ENCODE peak calls at places on chromosomes 13 and 19, in five cellular contexts. One of them, this sample, is unnamed.

GRCh38 chr13:20964904-20965303 is 62.4 kb upstream of the XPO4 start:
- DNase-seq in H1: no peak
- DNase-seq in HepG2: no peak
- DNase-seq in HCT116: no peak
- DNase-seq in GM12878: no peak
- DNase-seq in this sample: no peak

GRCh38 chr13:40432018-40432978 is 234.1 kb downstream of the FOXO1 start:
- DNase-seq in GM12878: peak
- DNase-seq in H1: no peak
- DNase-seq in HCT116: no peak
- DNase-seq in HepG2: no peak
- DNase-seq in this sample: no peak

GRCh38 chr13:26985285-26985878 is 186.2 kb downstream of the USP12 start:
- DNase-seq in HCT116: peak
- DNase-seq in H1: peak
- DNase-seq in GM12878: peak
- DNase-seq in HepG2: peak
- DNase-seq in this sample: peak

GRCh38 chr13:43441916-43442315 is 344.9 kb downstream of the ENOX1 start:
- DNase-seq in HCT116: no peak
- DNase-seq in HepG2: no peak
- DNase-seq in GM12878: no peak
- DNase-seq in H1: no peak
- DNase-seq in this sample: no peak

GRCh38 chr19:43532571-43532961 is 422 bp upstream of the ZNF575 start:
- DNase-seq in H1: no peak
- DNase-seq in HepG2: no peak
- DNase-seq in HCT116: peak
- DNase-seq in GM12878: no peak
- DNase-seq in this sample: no peak

GRCh38 chr19:3809881-3810707 is 23.9 kb upstream of the MATK start:
- DNase-seq in HCT116: no peak
- DNase-seq in GM12878: no peak
- DNase-seq in HepG2: no peak
- DNase-seq in H1: no peak
- DNase-seq in this sample: no peak

GRCh38 chr19:19372656-19373416 is 32.6 kb upstream of the GATAD2A start:
- DNase-seq in HepG2: peak
- DNase-seq in H1: no peak
- DNase-seq in HCT116: peak
- DNase-seq in GM12878: no peak
- DNase-seq in this sample: no peak

GRCh38 chr19:912181-913079 is 589 bp downstream of the R3HDM4 start:
- DNase-seq in HepG2: no peak
- DNase-seq in H1: no peak
- DNase-seq in HCT116: no peak
- DNase-seq in GM12878: no peak
- DNase-seq in this sample: no peak

GRCh38 chr19:39218230-39219007 is 14.4 kb upstream of the SYCN start:
- DNase-seq in HepG2: no peak
- DNase-seq in HCT116: no peak
- DNase-seq in GM12878: no peak
- DNase-seq in H1: no peak
- DNase-seq in this sample: no peak

GRCh38 chr19:45637890-45638667 is 1.1 kb downstream of the EML2 start:
- DNase-seq in HCT116: no peak
- DNase-seq in HepG2: no peak
- DNase-seq in H1: no peak
- DNase-seq in GM12878: no peak
- DNase-seq in this sample: no peak

GRCh38 chr19:45640849-45641273 is 1.7 kb upstream of the EML2 start:
- DNase-seq in HCT116: peak
- DNase-seq in HepG2: peak
- DNase-seq in H1: peak
- DNase-seq in GM12878: no peak
- DNase-seq in this sample: no peak

GRCh38 chr19:45636902-45637301 is 2.3 kb downstream of the EML2 start:
- DNase-seq in H1: no peak
- DNase-seq in HepG2: no peak
- DNase-seq in HCT116: no peak
- DNase-seq in GM12878: no peak
- DNase-seq in this sample: no peak

GRCh38 chr19:45641274-45642105 is 2.3 kb upstream of the EML2 start:
- DNase-seq in HepG2: peak
- DNase-seq in HCT116: peak
- DNase-seq in H1: peak
- DNase-seq in GM12878: peak
- DNase-seq in this sample: no peak

DNA sequence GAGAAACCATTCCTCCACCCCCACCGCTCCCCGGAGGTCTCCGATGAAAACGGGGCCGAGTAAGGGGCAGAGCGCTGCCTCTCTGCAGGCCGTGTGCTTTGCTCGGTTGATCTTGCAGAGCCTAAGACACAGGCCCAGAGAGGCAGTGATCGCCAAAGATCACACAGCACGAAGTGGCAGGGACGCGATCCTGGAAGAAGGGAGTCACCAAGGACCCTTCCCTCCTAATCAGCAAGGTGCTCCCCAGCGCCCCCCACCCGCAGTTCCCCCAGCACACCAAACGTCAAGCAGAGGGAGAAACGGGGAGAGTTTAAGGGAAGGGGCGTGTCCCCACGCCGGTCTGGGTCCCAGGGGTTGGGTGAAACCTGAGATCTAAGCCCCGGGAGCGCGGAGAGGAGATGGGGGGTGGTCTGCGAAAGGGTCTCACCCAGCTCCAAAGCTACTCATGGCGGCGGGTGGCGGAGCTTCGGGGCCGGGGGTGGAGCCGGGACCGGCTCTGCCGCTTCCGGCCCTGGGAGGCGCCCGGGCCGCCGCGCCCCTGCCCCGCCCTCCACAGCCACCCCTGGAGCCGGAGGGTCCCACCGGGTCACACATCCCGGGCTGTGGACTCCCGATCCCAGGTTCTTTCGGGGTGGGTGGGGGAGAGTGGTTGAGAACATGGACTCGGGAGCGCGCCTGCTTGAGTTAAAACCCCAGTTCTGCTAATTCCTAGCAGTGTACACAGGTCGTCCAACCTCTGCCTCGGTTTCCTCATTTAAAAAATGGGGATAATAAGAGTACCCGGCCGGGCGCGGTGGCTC is at the start of gene EML2:
- DNase-seq in HepG2: peak
- DNase-seq in GM12878: no peak
- DNase-seq in HCT116: no peak
- DNase-seq in H1: peak
- DNase-seq in this sample: no peak
- H3K9ac ChIP-seq in HepG2: peak
- H3K9ac ChIP-seq in GM12878: peak
- H3K9ac ChIP-seq in HCT116: peak
- H3K9ac ChIP-seq in H1: no peak
- H3K9ac ChIP-seq in this sample: peak

GRCh38 chr13:113836917-113837553 is 26.8 kb downstream of the GAS6 start:
- DNase-seq in HepG2: no peak
- DNase-seq in HCT116: peak
- DNase-seq in GM12878: no peak
- DNase-seq in H1: no peak
- DNase-seq in this sample: no peak
- TF ChIP-seq ZNF274 in HepG2: no peak
- TF ChIP-seq ZNF274 in HCT116: no peak
- TF ChIP-seq ZNF274 in GM12878: no peak
- TF ChIP-seq ZNF274 in H1: no peak
- TF ChIP-seq ZNF274 in this sample: no peak

DNA sequence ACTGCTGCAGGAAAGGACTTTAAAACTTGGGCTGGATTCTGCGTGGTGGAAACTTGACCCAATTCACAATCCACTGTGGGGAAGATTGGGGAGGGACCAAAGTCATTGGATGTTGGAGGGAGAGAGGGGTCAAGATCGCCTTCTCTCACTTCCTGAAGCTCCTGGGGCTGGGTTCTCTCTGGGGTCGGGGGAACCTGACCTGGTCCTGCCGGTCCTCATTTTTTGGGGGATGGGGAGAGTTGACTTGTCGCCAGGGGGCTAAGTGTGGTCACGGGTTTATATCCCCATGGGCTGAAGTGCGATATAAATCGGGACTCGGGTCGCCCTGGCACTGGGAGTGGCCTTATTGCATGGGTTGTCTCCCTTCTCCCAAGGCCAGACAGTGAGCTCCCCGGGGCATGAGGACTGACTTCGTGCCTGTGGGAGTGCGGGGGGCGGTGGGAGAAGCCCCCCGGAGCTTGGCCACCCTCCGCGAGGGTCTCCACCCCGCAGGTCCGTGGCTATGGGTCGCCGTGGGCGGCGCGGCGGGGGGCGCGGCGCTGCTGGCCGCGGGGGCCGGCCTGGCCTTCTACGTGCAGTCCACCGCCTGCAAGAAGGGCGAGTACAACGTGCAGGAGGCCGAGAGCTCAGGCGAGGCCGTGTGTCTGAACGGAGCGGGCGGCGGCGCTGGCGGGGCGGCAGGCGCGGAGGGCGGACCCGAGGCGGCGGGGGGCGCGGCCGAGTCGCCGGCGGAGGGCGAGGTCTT is 6.3 kb downstream of the ICAM5 start:
- DNase-seq in H1: peak
- DNase-seq in HepG2: no peak
- DNase-seq in HCT116: no peak
- DNase-seq in GM12878: no peak
- DNase-seq in this sample: no peak
- H3K9ac ChIP-seq in H1: no peak
- H3K9ac ChIP-seq in HepG2: no peak
- H3K9ac ChIP-seq in HCT116: no peak
- H3K9ac ChIP-seq in GM12878: peak
- H3K9ac ChIP-seq in this sample: peak

GRCh38 chr13:41463823-41464602 is 6.7 kb downstream of the RGCC start:
- DNase-seq in GM12878: peak
- DNase-seq in HCT116: no peak
- DNase-seq in H1: no peak
- DNase-seq in HepG2: no peak
- DNase-seq in this sample: no peak
- TF ChIP-seq ZNF274 in GM12878: no peak
- TF ChIP-seq ZNF274 in HCT116: no peak
- TF ChIP-seq ZNF274 in H1: no peak
- TF ChIP-seq ZNF274 in HepG2: no peak
- TF ChIP-seq ZNF274 in this sample: no peak

DNA sequence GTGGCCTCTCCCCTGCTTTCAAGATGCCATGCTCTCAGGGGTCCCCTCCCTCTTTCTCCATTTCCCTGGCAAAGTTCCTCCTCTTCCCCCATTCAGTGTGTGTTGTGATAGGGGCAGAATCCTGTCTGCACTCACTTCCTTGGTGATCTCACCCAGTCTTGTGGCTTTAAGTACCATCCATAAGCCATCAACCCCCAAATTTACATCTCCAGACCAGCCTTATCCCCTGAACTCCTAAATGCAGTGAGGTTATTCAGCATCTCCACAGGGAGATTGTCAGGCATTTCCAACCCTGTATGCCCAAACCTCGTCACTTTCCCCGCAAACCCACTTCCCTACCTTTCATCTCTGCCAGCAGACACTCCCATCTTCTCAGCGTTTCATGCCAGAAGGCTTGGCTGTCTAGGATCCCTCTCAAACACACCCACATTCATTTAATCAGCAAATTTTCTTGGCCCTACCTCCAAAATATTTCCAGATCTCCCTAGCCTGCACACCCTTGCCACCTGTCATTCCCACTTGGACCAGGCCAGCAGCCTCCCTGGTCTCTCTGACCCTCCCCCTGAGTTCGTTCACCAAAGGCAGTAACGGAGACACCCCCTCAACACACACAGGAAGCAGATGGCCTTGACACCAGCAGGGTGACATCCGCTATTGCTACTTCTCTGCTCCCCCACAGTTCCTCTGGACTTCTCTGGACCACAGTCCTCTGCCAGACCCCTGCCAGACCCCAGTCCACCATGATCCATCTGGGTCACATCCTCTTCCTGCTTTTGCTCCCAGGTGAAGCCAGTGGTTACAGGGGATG is at the start of gene HCST:
- DNase-seq in HCT116: no peak
- DNase-seq in HepG2: no peak
- DNase-seq in GM12878: no peak
- DNase-seq in H1: no peak
- DNase-seq in this sample: no peak
- H3K9ac ChIP-seq in HCT116: peak
- H3K9ac ChIP-seq in HepG2: peak
- H3K9ac ChIP-seq in GM12878: peak
- H3K9ac ChIP-seq in H1: peak
- H3K9ac ChIP-seq in this sample: peak

GRCh38 chr13:97067342-97067895 is 73.1 kb upstream of the OXGR1 start:
- DNase-seq in HCT116: no peak
- DNase-seq in H1: no peak
- DNase-seq in GM12878: no peak
- DNase-seq in HepG2: no peak
- DNase-seq in this sample: no peak
- TF ChIP-seq ZNF274 in HCT116: no peak
- TF ChIP-seq ZNF274 in H1: no peak
- TF ChIP-seq ZNF274 in GM12878: no peak
- TF ChIP-seq ZNF274 in HepG2: no peak
- TF ChIP-seq ZNF274 in this sample: no peak